ENCODE peak calls at places on chromosomes 5 and 9, in seven cellular contexts. A is heart left ventricle, I is right lobe of liver, V is erythroblast, Z is NB4, M is H54, F is sigmoid colon. B is an unnamed sample.

GRCh38 chr9:79701651-79702050 is 129.9 kb downstream of the TLE4 start:
- DNase-seq in F (no peak), V (no peak), Z (peak; percentile 77), M (no peak), A (no peak), I (no peak), B (no peak)

GRCh38 chr5:32767948-32768427 is 56.9 kb downstream of the NPR3 start:
- DNase-seq in M (peak; percentile 82), Z (peak; percentile 15), F (no peak), A (no peak), I (no peak), V (no peak), B (no peak)

GRCh38 chr5:56440871-56441740 is 208.0 kb upstream of the ANKRD55 start:
- DNase-seq in Z (peak; percentile 70), I (no peak), M (no peak), V (peak; percentile 6), A (no peak), F (no peak), B (no peak)

GRCh38 chr5:134177197-134178171 is 734 bp upstream of the SKP1 start:
- DNase-seq in F (peak; percentile 82), I (no peak), Z (no peak), V (peak; percentile 56), A (no peak), M (no peak), B (no peak)

GRCh38 chr9:17148324-17148723 is 13.5 kb downstream of the CNTLN start:
- DNase-seq in A (no peak), I (no peak), F (no peak), Z (no peak), V (no peak), M (no peak), B (no peak)

GRCh38 chr5:143041461-143041860 is 271.3 kb downstream of the ARHGAP26 start:
- DNase-seq in V (no peak), A (no peak), I (no peak), F (no peak), Z (no peak), M (no peak), B (no peak)

GRCh38 chr9:112308576-112308975 is 24.8 kb downstream of the PTBP3 start:
- DNase-seq in V (no peak), F (no peak), M (no peak), Z (no peak), I (no peak), A (no peak), B (no peak)

GRCh38 chr5:3639175-3639574 is 43.5 kb downstream of the IRX1 start:
- DNase-seq in M (no peak), A (no peak), V (no peak), Z (no peak), I (no peak), F (no peak), B (no peak)

GRCh38 chr5:66661149-66661548 is 65.0 kb downstream of the MAST4 start:
- DNase-seq in V (no peak), Z (no peak), M (no peak), F (peak; percentile 73), A (no peak), I (no peak), B (no peak)

GRCh38 chr5:132497488-132497997 is 7.0 kb upstream of the IRF1 start:
- DNase-seq in Z (no peak), A (peak; percentile 87), V (no peak), I (peak; percentile 59), M (peak; percentile 91), F (peak; percentile 88), B (peak; percentile 92)

GRCh38 chr5:132495063-132495671 is 4.6 kb upstream of the IRF1 start:
- DNase-seq in V (peak; percentile 82), Z (no peak), A (peak; percentile 37), F (peak; percentile 64), I (peak; percentile 49), M (no peak), B (peak; percentile 84)

GRCh38 chr5:132496631-132497487 is 6.3 kb upstream of the IRF1 start:
- DNase-seq in I (peak; percentile 96), Z (peak; percentile 84), A (peak; percentile 96), M (peak; percentile 74), F (peak; percentile 94), V (peak; percentile 87), B (peak; percentile 96)

GRCh38 chr5:132493821-132494220 is 3.2 kb upstream of the IRF1 start:
- DNase-seq in Z (no peak), V (no peak), I (no peak), A (no peak), F (no peak), M (no peak), B (no peak)

DNA sequence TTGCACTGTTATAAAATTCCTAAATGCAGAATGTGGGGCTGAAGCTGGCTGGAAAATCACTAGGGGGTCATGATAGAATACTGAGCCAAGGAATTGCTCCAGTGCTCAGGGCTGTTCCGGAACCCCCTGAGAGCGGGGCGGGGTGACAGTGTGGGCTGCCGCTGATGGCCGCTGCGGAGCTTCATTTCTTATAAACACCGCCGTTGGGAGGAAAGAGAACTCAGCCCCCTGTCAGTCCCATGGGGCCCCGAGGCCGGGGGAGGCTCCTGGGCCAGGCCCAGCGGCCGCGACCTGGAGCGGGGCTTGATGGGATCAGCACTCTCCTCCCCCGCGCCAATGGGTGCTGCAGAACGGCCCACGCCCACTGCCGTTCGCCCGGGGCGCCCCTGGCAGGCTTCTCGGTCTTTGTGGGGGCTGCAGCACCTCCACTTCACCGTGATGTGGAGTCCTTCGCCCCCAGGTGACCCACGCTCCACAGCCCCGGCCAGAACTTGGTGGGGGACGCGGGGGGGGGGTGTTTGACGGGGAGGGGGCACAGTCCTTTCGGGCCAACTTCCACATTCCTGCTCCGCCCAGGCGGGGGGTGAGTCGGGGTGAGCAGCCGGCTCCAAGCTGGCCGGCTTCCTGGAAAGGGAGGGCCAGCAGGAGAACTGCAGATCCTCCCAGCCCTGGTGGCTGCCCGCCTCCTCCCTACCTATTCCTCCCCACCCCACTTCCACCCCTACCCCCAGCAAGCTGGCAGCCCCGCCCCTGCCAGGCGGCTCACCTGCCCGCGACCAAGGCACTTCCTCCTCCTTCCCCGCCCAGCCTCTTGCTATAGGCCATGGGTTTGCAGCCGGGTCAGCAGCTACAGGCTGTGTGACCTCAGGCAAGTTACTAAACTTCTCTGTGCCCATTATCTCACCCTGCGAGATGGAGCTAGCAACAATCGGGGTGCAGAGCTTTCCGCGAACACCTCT is 5.4 kb upstream of the IRF1 start:
- DNase-seq in Z (peak; percentile 98), A (peak; percentile 96), V (peak; percentile 90), M (peak; percentile 86), I (peak; percentile 99), F (peak; percentile 94), B (peak; percentile 95)
- TF ChIP-seq POLR2A in Z (peak; percentile 14), A (no peak), V (peak; percentile 39), M (peak; percentile 32), I (peak; percentile 68), F (no peak), B (no peak)

DNA sequence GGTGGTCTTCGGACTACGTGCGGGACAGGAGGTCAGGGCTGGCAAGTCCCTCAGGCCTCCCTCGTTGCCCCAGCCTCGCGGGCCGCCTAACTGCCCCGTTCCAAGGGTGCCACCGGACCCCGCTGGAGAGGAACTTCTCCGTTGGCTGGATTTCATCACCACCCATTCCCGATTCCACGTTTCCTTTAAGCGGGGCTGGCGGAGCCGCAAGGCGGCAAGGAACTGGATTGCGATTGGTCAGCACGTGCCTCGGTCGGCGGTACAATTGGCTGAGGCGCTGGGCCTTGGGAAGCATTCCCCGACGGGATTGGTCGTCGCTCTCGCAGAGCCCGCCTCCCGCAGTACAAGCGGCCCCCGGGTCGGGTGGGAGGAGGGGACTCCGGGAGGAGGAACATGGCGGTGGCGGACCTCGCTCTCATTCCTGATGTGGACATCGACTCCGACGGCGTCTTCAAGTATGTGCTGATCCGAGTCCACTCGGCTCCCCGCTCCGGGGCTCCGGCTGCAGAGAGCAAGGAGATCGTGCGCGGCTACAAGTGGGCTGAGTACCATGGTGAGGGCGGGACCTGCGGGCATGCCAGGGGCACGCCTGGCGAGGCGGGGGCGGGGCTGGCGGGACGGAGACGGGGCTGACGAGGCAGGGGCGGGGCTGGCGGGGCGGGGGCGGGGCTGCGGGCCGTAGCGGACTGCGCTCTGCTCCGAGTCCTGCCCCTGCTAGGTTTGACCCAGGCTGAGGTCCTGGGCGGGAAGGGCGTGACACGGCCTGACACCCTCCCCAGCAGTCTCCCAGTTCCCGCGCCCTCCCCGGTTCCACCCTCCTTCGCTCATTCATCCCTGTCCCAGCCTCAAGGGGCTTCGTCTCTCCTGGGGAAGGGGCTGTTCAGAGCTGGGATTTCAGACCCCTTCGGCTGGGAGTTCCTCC is at the start of gene PHPT1:
- DNase-seq in V (peak; percentile 99), A (peak; percentile 99), I (peak; percentile 99), M (peak; percentile 100), F (peak; percentile 100), Z (peak; percentile 99), B (no peak)
- TF ChIP-seq POLR2A in V (peak; percentile 79), A (peak; percentile 71), I (peak; percentile 80), M (peak; percentile 61), F (peak; percentile 58), Z (peak; percentile 83), B (peak; percentile 73)

DNA sequence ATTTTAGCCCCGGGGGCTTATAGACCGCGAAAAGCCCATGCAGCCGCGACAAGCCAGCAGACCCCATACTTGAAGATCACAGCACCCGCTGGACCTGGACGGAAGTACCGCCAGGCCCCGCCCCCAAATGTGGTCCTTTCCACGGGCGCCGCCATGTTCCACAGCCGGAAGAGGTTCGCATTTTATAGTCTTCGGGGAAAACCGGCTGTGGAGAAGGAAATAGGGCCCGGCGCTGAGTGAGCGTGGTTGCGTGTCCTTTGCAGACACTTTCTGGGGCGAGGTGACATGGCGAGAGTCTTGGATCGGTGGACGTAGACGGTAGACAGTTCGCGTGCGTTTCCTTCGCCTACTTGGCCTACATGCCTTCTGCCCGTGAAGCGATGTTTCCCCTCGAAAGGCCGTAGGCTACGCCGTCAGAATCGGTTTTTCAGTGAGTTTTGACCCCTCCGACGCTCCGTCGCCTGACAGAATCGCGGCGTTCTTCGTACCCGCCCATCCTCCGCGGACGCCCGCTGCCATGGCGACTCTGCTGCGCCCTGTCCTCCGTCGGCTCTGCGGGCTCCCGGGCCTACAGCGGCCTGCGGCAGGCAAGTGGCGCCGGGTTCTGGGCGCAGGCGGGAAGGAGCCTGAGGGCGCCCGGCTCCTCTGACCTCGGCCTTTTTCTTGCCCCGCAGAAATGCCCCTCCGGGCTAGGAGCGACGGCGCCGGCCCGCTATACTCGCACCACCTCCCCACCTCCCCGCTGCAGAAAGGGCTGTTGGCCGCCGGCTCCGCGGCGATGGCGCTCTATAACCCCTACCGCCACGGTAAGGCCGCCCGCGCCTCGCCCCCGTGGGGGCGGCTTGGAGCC is at the start of the genes COQ4 and TRUB2:
- DNase-seq in F (peak; percentile 97), A (peak; percentile 94), Z (peak; percentile 96), V (peak; percentile 98), I (peak; percentile 94), M (peak; percentile 92), B (no peak)
- TF ChIP-seq POLR2A in F (no peak), A (no peak), Z (peak; percentile 84), V (peak; percentile 64), I (peak; percentile 37), M (peak; percentile 64), B (no peak)

GRCh38 chr9:136622538-136622948 is 40.2 kb upstream of the EGFL7 start:
- DNase-seq in M (no peak), V (no peak), A (peak; percentile 51), F (no peak), I (no peak), Z (no peak), B (no peak)

GRCh38 chr9:136624184-136624951 is 38.3 kb upstream of the EGFL7 start:
- DNase-seq in Z (no peak), I (peak; percentile 53), A (peak; percentile 63), M (peak; percentile 94), V (no peak), F (no peak), B (no peak)

GRCh38 chr9:136625101-136626065 is 37.3 kb upstream of the EGFL7 start:
- DNase-seq in A (peak; percentile 93), F (peak; percentile 88), V (no peak), M (peak; percentile 85), I (peak; percentile 98), Z (peak; percentile 70), B (no peak)

GRCh38 chr9:136623016-136623848 is 39.5 kb upstream of the EGFL7 start:
- DNase-seq in M (no peak), I (peak; percentile 46), A (peak; percentile 63), Z (no peak), F (no peak), V (no peak), B (no peak)

GRCh38 chr9:136623849-136624183 is 38.9 kb upstream of the EGFL7 start:
- DNase-seq in V (no peak), A (no peak), Z (peak; percentile 47), M (no peak), F (no peak), I (peak; percentile 52), B (no peak)
- TF ChIP-seq POLR2A in V (no peak), A (no peak), Z (no peak), M (no peak), F (no peak), I (no peak), B (no peak)

B was measured in vagina.